ENCODE peak calls at places on chromosomes 11 and 22, in five cellular contexts. P is HAP-1; D is neuronal stem cell; U is CD4-positive, CD25-positive, alpha-beta regulatory T cell; L is tibial artery. V is an unnamed sample.

GRCh38 chr11:46162700-46163099 is 41.4 kb upstream of the PHF21A start:
- DNase-seq in D (no peak), P (no peak), U (no peak), L (no peak), V (no peak)

GRCh38 chr22:32836286-32836859 is 34.9 kb downstream of the TIMP3 start:
- DNase-seq in D (no peak), P (no peak), L (no peak), U (no peak), V (peak; percentile 35)

GRCh38 chr11:68904458-68904847 is 762 bp downstream of the IGHMBP2 start:
- DNase-seq in L (peak; percentile 41), D (peak; percentile 5), P (peak; percentile 43), U (no peak), V (no peak)

GRCh38 chr11:72471005-72471898 is 36.9 kb upstream of the CLPB start:
- DNase-seq in P (peak; percentile 84), L (peak; percentile 63), D (peak; percentile 70), U (peak; percentile 67), V (peak; percentile 61)

GRCh38 chr22:17952273-17952801 is 72.0 kb downstream of the MICAL3 start:
- DNase-seq in P (no peak), D (no peak), L (no peak), U (no peak), V (peak; percentile 28)

GRCh38 chr11:70603756-70604211 is 205.5 kb downstream of the CTTN start:
- DNase-seq in P (no peak), U (no peak), L (no peak), D (no peak), V (no peak)

GRCh38 chr22:37905534-37906363 is at the start of gene MICALL1:
- DNase-seq in D (no peak), P (peak; percentile 83), L (peak; percentile 54), U (peak; percentile 64), V (no peak)

GRCh38 chr11:116867619-116868018 is 30.2 kb upstream of the APOA1 start:
- DNase-seq in U (no peak), D (no peak), P (no peak), L (no peak), V (no peak)

GRCh38 chr11:122692444-122692843 is 36.9 kb downstream of the UBASH3B start:
- DNase-seq in U (no peak), L (no peak), D (no peak), P (no peak), V (no peak)

GRCh38 chr22:18091916-18092526 is 14.2 kb downstream of the PEX26 start:
- DNase-seq in U (no peak), L (peak; percentile 42), D (no peak), P (no peak), V (no peak)

GRCh38 chr11:116656011-116656410 is 116.8 kb downstream of the BUD13 start:
- DNase-seq in P (no peak), D (no peak), U (no peak), L (no peak), V (no peak)

GRCh38 chr22:22773979-22774738 is 113.5 kb upstream of the IGLL5 start:
- DNase-seq in L (no peak), P (no peak), D (no peak), U (no peak), V (no peak)

GRCh38 chr22:43515411-43515810 is 103.6 kb downstream of the MPPED1 start:
- DNase-seq in P (no peak), U (no peak), D (no peak), L (no peak), V (no peak)

GRCh38 chr11:102564110-102564509 is 33.6 kb upstream of the MMP7 start:
- DNase-seq in U (no peak), D (no peak), P (no peak), L (no peak), V (no peak)

GRCh38 chr11:4891996-4892640 is 10.4 kb downstream of the OR51T1 start:
- DNase-seq in D (no peak), P (no peak), U (no peak), L (no peak), V (no peak)

GRCh38 chr22:30245985-30246901 is at the start of gene LIF:
- DNase-seq in D (no peak), U (peak; percentile 52), L (no peak), P (peak; percentile 67), V (no peak)

GRCh38 chr11:17439316-17439782 is 37.3 kb downstream of the ABCC8 start:
- DNase-seq in U (no peak), L (no peak), P (no peak), D (no peak), V (no peak)

GRCh38 chr22:39401301-39401631 is 1.7 kb downstream of the TAB1 start:
- DNase-seq in P (no peak), L (no peak), U (no peak), D (no peak), V (no peak)

GRCh38 chr11:1157645-1158591 is at the start of gene MUC5AC:
- DNase-seq in U (no peak), D (no peak), L (no peak), P (no peak), V (no peak)

GRCh38 chr22:32482708-32483107 is 8.1 kb downstream of the FBXO7 start:
- DNase-seq in D (no peak), P (no peak), U (no peak), L (no peak), V (no peak)

GRCh38 chr11:2933376-2934056 is 4.3 kb upstream of the PHLDA2 start:
- DNase-seq in L (peak; percentile 76), U (peak; percentile 49), P (no peak), D (no peak), V (no peak)

GRCh38 chr22:18156878-18157713 is 7.1 kb downstream of the USP18 start:
- DNase-seq in U (peak; percentile 46), P (peak; percentile 83), L (peak; percentile 78), D (peak; percentile 76), V (peak; percentile 51)

GRCh38 chr11:118988280-118988679 is 9.7 kb upstream of the CENATAC start:
- DNase-seq in L (no peak), P (no peak), U (no peak), D (no peak), V (no peak)

GRCh38 chr11:69444381-69445130 is 36.9 kb upstream of the LINC01488 start:
- DNase-seq in D (no peak), L (peak; percentile 73), P (no peak), U (no peak), V (no peak)

GRCh38 chr22:24093855-24094254 is 82.8 kb downstream of the CABIN1 start:
- DNase-seq in D (no peak), U (no peak), P (no peak), L (peak; percentile 13), V (no peak)

GRCh38 chr11:78168539-78169477 is 19.6 kb downstream of the KCTD21 start:
- DNase-seq in P (no peak), D (no peak), U (no peak), L (peak; percentile 97), V (no peak)

GRCh38 chr22:25484916-25485315 is 79.6 kb upstream of the GRK3 start:
- DNase-seq in U (no peak), P (no peak), D (no peak), L (no peak), V (no peak)

DNA sequence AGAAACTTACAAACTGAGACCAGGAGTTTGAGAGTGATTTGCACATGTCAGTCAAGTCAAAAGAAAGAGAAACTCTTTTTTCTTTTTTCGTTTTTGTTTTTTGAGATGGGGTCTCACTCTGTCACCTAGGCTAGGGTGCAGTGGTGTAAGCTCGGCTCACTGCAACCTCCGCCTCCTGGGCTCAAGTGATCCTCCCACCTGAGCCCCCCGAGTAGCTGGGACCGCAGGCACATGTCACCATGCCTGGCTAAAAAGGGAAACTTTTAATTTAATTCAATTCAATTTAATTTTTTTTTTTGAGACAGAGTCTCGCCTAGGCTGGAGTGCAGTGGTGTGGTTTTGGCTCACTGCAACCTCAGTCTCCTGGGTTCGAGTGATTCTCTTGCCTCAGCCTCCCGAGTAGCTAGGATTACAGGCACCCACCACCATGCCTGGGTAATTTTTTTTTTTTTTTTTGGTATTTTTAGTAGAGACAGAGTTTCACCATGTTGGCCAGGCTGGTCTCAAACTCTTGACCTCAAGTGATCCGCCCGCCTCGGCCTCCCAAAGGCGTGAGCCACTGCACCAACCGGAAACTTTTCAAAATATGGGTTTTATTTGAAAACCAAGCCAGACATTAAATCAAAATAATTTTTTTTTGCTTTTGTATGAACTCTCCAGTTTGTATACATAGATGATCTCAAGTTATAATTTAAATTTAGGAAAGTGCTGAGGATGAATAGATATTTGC is 9.9 kb downstream of the UCP3 start:
- DNase-seq in P (no peak), U (no peak), D (no peak), L (no peak), V (no peak)
- H3K4me3 ChIP-seq in P (no peak overlapping the region), U (no peak overlapping the region), D (no peak overlapping the region), L (no peak overlapping the region), V (no peak overlapping the region)

GRCh38 chr11:9460322-9461067 is at the start of gene ZNF143:
- DNase-seq in L (peak; percentile 100), U (peak; percentile 100), P (peak; percentile 100), D (peak; percentile 100), V (peak; percentile 100)
- H3K4me3 ChIP-seq in L (peak within 1 kb of the TSS; percentile 67), U (peak within 1 kb of the TSS; percentile 98), P (peak within 1 kb of the TSS; percentile 81), D (peak within 1 kb of the TSS; percentile 96), V (peak within 1 kb of the TSS; percentile 100)

GRCh38 chr11:19777342-19778102 is 64.9 kb downstream of the NAV2 start:
- DNase-seq in P (no peak), U (no peak), L (no peak), D (no peak), V (no peak)

GRCh38 chr11:19781351-19781750 is 68.7 kb downstream of the NAV2 start:
- DNase-seq in U (no peak), D (no peak), L (no peak), P (no peak), V (no peak)

GRCh38 chr11:19777032-19777341 is 64.3 kb downstream of the NAV2 start:
- DNase-seq in D (no peak), U (no peak), P (peak; percentile 22), L (no peak), V (no peak)

GRCh38 chr11:19775622-19776021 is 63.0 kb downstream of the NAV2 start:
- DNase-seq in P (no peak), D (no peak), L (no peak), U (no peak), V (no peak)

GRCh38 chr11:19779740-19780139 is 67.1 kb downstream of the NAV2 start:
- DNase-seq in D (no peak), P (no peak), L (no peak), U (no peak), V (no peak)
- H3K4me3 ChIP-seq in D (no peak overlapping the region), P (no peak overlapping the region), L (no peak overlapping the region), U (no peak overlapping the region), V (no peak overlapping the region)

GRCh38 chr11:13440100-13440855 is 22.7 kb downstream of the BTBD10 start:
- DNase-seq in U (no peak), D (no peak), P (peak; percentile 40), L (peak; percentile 25), V (no peak)
- H3K4me3 ChIP-seq in U (no peak overlapping the region), D (no peak overlapping the region), P (no peak overlapping the region), L (peak overlapping the region; percentile 40), V (no peak overlapping the region)

GRCh38 chr11:12433571-12434061 is 56.2 kb downstream of the PARVA start:
- DNase-seq in D (no peak), P (no peak), L (no peak), U (no peak), V (no peak)
- H3K4me3 ChIP-seq in D (no peak overlapping the region), P (no peak overlapping the region), L (no peak overlapping the region), U (no peak overlapping the region), V (no peak overlapping the region)

GRCh38 chr11:87198266-87198881 is 160.6 kb downstream of the TMEM135 start:
- DNase-seq in L (no peak), U (no peak), P (no peak), D (no peak), V (no peak)

GRCh38 chr11:87194985-87195820 is 157.5 kb downstream of the TMEM135 start:
- DNase-seq in D (no peak), P (no peak), L (no peak), U (no peak), V (no peak)
- H3K4me3 ChIP-seq in D (no peak overlapping the region), P (no peak overlapping the region), L (no peak overlapping the region), U (no peak overlapping the region), V (no peak overlapping the region)